ENCODE peak calls at places on chromosomes 12 and 14, in six cellular contexts. V, L, A, B, Y and I are unnamed samples.

GRCh38 chr14:64721391-64721791 is 17.2 kb downstream of the PLEKHG3 start:
- DNase-seq in V (peak; percentile 37), Y (peak; percentile 55), A (no peak), L (peak; percentile 78), B (peak; percentile 72), I (no peak)

GRCh38 chr14:79915411-79915810 is 295.9 kb downstream of the DIO2 start:
- DNase-seq in L (no peak), Y (no peak), A (no peak), V (no peak), B (no peak), I (no peak)

GRCh38 chr12:123238330-123238682 is 5.1 kb downstream of the MTRFR start:
- DNase-seq in L (no peak), A (no peak), B (no peak), V (no peak), Y (no peak), I (no peak)

GRCh38 chr12:46268349-46268616 is 560 bp downstream of the SLC38A1 start:
- DNase-seq in Y (no peak), B (peak; percentile 22), V (no peak), L (no peak), A (no peak), I (no peak)

GRCh38 chr12:93115198-93115601 is 186.1 kb upstream of the EEA1 start:
- DNase-seq in L (no peak), B (no peak), V (no peak), Y (no peak), A (no peak), I (no peak)

GRCh38 chr14:104135904-104136471 is 2.4 kb upstream of the KIF26A start:
- DNase-seq in V (peak; percentile 19), Y (peak; percentile 13), B (no peak), A (no peak), L (no peak), I (no peak)

GRCh38 chr12:105257321-105257728 is 21.4 kb upstream of the APPL2 start:
- DNase-seq in B (no peak), V (no peak), A (no peak), L (no peak), Y (no peak), I (no peak)

GRCh38 chr12:122064034-122064777 is 14.3 kb upstream of the MLXIP start:
- DNase-seq in B (peak; percentile 62), L (peak; percentile 91), V (peak; percentile 92), Y (peak; percentile 89), A (peak; percentile 97), I (no peak)

GRCh38 chr12:67853204-67853603 is 136.0 kb upstream of the IFNG-AS1 start:
- DNase-seq in Y (no peak), B (no peak), A (no peak), L (no peak), V (no peak), I (no peak)

GRCh38 chr14:60276347-60276746 is 27.3 kb downstream of the PPM1A start:
- DNase-seq in L (no peak), A (no peak), B (no peak), V (no peak), Y (no peak), I (no peak)

GRCh38 chr12:78038541-78038940 is 207.8 kb downstream of the NAV3 start:
- DNase-seq in B (no peak), A (no peak), L (no peak), V (no peak), Y (no peak), I (no peak)

GRCh38 chr12:120771097-120771496 is 45.5 kb downstream of the ACADS start:
- DNase-seq in V (no peak), L (no peak), B (no peak), A (no peak), Y (no peak), I (no peak)

GRCh38 chr14:51613436-51613835 is 38.3 kb upstream of the FRMD6 start:
- DNase-seq in B (no peak), L (no peak), Y (no peak), A (no peak), V (no peak), I (no peak)

GRCh38 chr12:51424662-51425539 is at the start of gene SLC4A8:
- DNase-seq in L (peak; percentile 95), V (peak; percentile 97), B (peak; percentile 72), A (peak; percentile 54), Y (peak; percentile 84), I (no peak)

GRCh38 chr12:2960432-2960956 is 1.3 kb downstream of the TEAD4 start:
- DNase-seq in L (no peak), Y (no peak), B (peak; percentile 47), V (no peak), A (peak; percentile 34), I (no peak)

DNA sequence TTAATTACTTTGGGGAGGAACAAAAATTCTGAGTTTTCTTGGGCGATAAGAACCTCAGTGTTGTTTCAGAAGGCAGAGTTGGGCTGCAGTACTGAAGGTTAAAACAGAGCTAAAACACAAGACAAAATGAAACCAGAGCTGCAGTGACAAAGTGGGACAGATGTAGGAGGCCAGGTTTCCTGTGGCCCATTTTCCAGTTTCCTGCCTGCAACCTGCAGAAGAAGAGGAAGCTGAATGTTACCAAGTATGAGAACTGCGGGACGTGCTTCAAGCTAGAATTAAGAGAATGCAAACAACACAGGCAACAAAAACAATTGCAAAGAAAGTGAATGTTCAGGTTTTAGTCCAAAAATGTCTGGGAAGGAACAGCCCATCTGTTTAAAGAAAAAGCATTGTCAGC is 17.8 kb downstream of the ELK3 start:
- DNase-seq in V (no peak), Y (no peak), B (no peak), L (no peak), A (no peak), I (no peak)
- H3K4me1 ChIP-seq in V (peaks cover 1% of the 10 kb centered on the region), Y (peaks cover 89% of the 10 kb centered on the region), B (peaks cover 30% of the 10 kb centered on the region), L (peaks cover 9% of the 10 kb centered on the region), A (peaks cover 30% of the 10 kb centered on the region), I (peaks cover 76% of the 10 kb centered on the region)

GRCh38 chr14:68794130-68794855 is 1.4 kb upstream of the ZFP36L1 start:
- DNase-seq in L (peak; percentile 87), A (peak; percentile 74), B (peak; percentile 90), V (peak; percentile 88), Y (peak; percentile 89), I (peak; percentile 91)
- TF ChIP-seq POLR2A in L (no peak), A (peak; percentile 63), B (peak; percentile 89), V (peak; percentile 84), Y (no peak), I (peak; percentile 77)

DNA sequence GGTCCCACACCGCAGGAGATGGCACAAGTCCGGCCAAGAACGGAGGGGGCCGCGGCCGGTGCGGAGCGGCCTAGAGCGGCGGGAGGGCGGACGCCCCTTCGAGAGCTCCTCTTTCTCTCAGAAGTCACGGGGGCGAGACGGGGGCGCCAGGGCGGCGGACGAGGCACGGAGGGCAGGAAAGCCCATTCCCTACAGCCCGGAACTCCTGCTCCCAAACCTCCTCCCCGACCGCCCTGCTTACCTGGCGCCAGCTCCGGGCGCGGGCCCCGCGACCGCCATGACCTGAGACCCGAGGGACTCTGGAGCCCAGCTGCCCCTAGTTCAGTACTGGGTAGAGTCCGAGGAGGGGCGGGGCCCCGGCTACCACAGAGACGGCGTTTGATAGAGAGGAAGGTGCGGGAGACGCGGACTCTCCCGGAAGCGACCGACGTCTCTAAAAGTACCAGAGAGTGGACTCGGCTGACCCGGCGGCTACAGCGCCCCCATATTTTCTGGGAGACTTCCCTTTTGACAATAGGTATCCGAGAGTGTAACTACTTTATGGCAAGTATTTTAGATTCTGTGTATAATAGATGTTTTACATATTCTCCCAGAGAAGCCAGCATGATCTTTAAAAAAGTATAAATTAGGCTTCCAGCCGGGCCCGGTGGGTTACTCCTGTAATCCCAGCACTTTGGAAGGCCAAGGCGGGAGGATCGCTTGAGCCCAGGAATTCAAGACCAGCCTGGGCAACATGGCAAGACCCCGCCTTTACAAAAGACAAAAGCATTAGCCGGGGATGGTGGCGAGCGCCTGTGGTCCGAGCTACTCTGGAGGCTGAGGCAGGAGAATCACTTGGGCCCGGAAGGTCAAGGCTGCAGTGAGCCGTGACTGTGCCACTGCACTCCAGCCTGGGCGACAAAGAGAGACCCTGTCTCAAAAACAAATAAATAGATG is at the start of gene ABCD4:
- DNase-seq in A (peak; percentile 93), V (peak; percentile 89), L (peak; percentile 99), B (peak; percentile 96), Y (peak; percentile 94), I (no peak)
- TF ChIP-seq CTCF in A (peak; percentile 78), V (peak; percentile 11), L (peak; percentile 41), B (peak; percentile 54), Y (peak; percentile 54), I (peak; percentile 32)

GRCh38 chr12:13173537-13173936 is 23.0 kb upstream of the EMP1 start:
- DNase-seq in B (peak; percentile 59), A (no peak), V (no peak), L (peak; percentile 56), Y (peak; percentile 67), I (no peak)
- H3K4me1 ChIP-seq in B (peaks cover 34% of the 10 kb centered on the region), A (no peaks in the 10 kb centered on the region), V (peaks cover under 1% of the 10 kb centered on the region), L (peaks cover 2% of the 10 kb centered on the region), Y (peaks cover 27% of the 10 kb centered on the region), I (peaks cover 53% of the 10 kb centered on the region)